ENCODE peak calls at places on chromosomes 13 and 19, in eight cellular contexts. One of them, this sample, is unnamed.

GRCh38 chr19:57016491-57016890 is 103.3 kb upstream of the USP29 start:
- DNase-seq in activated T-cell treated with anti-CD3 and anti-CD28 coated beads for 4 hours: no peak
- DNase-seq in AML-193: no peak
- DNase-seq in NCI-H1930: no peak
- DNase-seq in SK-N-MC: no peak
- DNase-seq in activated CD8-positive, alpha-beta memory T cell treated with anti-CD3 and anti-CD28 coated beads for 1 hour: no peak
- DNase-seq in posterior cingulate gyrus: peak; percentile 55
- DNase-seq in naive thymus-derived CD8-positive, alpha-beta T cell: no peak
- DNase-seq in this sample: no peak

GRCh38 chr19:53958168-53958571 is 4.6 kb upstream of the CACNG8 start:
- DNase-seq in activated T-cell treated with anti-CD3 and anti-CD28 coated beads for 4 hours: no peak
- DNase-seq in AML-193: no peak
- DNase-seq in NCI-H1930: no peak
- DNase-seq in SK-N-MC: no peak
- DNase-seq in activated CD8-positive, alpha-beta memory T cell treated with anti-CD3 and anti-CD28 coated beads for 1 hour: no peak
- DNase-seq in posterior cingulate gyrus: peak; percentile 64
- DNase-seq in naive thymus-derived CD8-positive, alpha-beta T cell: no peak
- DNase-seq in this sample: no peak

GRCh38 chr13:47463726-47464125 is 537.3 kb downstream of the SUCLA2 start:
- DNase-seq in activated T-cell treated with anti-CD3 and anti-CD28 coated beads for 4 hours: no peak
- DNase-seq in AML-193: no peak
- DNase-seq in NCI-H1930: no peak
- DNase-seq in SK-N-MC: no peak
- DNase-seq in activated CD8-positive, alpha-beta memory T cell treated with anti-CD3 and anti-CD28 coated beads for 1 hour: no peak
- DNase-seq in posterior cingulate gyrus: no peak
- DNase-seq in naive thymus-derived CD8-positive, alpha-beta T cell: no peak
- DNase-seq in this sample: no peak

GRCh38 chr19:17951151-17952040 is 15.5 kb upstream of the KCNN1 start:
- DNase-seq in activated T-cell treated with anti-CD3 and anti-CD28 coated beads for 4 hours: no peak
- DNase-seq in AML-193: no peak
- DNase-seq in NCI-H1930: no peak
- DNase-seq in SK-N-MC: no peak
- DNase-seq in activated CD8-positive, alpha-beta memory T cell treated with anti-CD3 and anti-CD28 coated beads for 1 hour: no peak
- DNase-seq in posterior cingulate gyrus: no peak
- DNase-seq in naive thymus-derived CD8-positive, alpha-beta T cell: no peak
- DNase-seq in this sample: no peak

GRCh38 chr13:110920038-110920437 is 5.2 kb upstream of the ANKRD10 start:
- DNase-seq in activated T-cell treated with anti-CD3 and anti-CD28 coated beads for 4 hours: no peak
- DNase-seq in AML-193: no peak
- DNase-seq in NCI-H1930: no peak
- DNase-seq in SK-N-MC: no peak
- DNase-seq in activated CD8-positive, alpha-beta memory T cell treated with anti-CD3 and anti-CD28 coated beads for 1 hour: no peak
- DNase-seq in posterior cingulate gyrus: no peak
- DNase-seq in naive thymus-derived CD8-positive, alpha-beta T cell: no peak
- DNase-seq in this sample: no peak

GRCh38 chr19:10478903-10479384 is 24.2 kb downstream of the KEAP1 start:
- DNase-seq in activated T-cell treated with anti-CD3 and anti-CD28 coated beads for 4 hours: peak; percentile 83
- DNase-seq in AML-193: no peak
- DNase-seq in NCI-H1930: peak; percentile 85
- DNase-seq in SK-N-MC: peak; percentile 71
- DNase-seq in activated CD8-positive, alpha-beta memory T cell treated with anti-CD3 and anti-CD28 coated beads for 1 hour: peak; percentile 85
- DNase-seq in posterior cingulate gyrus: peak; percentile 92
- DNase-seq in naive thymus-derived CD8-positive, alpha-beta T cell: peak; percentile 77
- DNase-seq in this sample: peak; percentile 25

GRCh38 chr19:49642488-49643035 is 553 bp downstream of the SCAF1 start:
- DNase-seq in activated T-cell treated with anti-CD3 and anti-CD28 coated beads for 4 hours: no peak
- DNase-seq in AML-193: no peak
- DNase-seq in NCI-H1930: no peak
- DNase-seq in SK-N-MC: no peak
- DNase-seq in activated CD8-positive, alpha-beta memory T cell treated with anti-CD3 and anti-CD28 coated beads for 1 hour: no peak
- DNase-seq in posterior cingulate gyrus: no peak
- DNase-seq in naive thymus-derived CD8-positive, alpha-beta T cell: no peak
- DNase-seq in this sample: no peak

GRCh38 chr13:76944457-76944856 is 3.9 kb upstream of the ACOD1 start:
- DNase-seq in activated T-cell treated with anti-CD3 and anti-CD28 coated beads for 4 hours: no peak
- DNase-seq in AML-193: peak; percentile 84
- DNase-seq in NCI-H1930: no peak
- DNase-seq in SK-N-MC: no peak
- DNase-seq in activated CD8-positive, alpha-beta memory T cell treated with anti-CD3 and anti-CD28 coated beads for 1 hour: no peak
- DNase-seq in posterior cingulate gyrus: no peak
- DNase-seq in naive thymus-derived CD8-positive, alpha-beta T cell: no peak
- DNase-seq in this sample: no peak

GRCh38 chr19:31570718-31571117 is 221.5 kb upstream of the TSHZ3 start:
- DNase-seq in activated T-cell treated with anti-CD3 and anti-CD28 coated beads for 4 hours: no peak
- DNase-seq in AML-193: no peak
- DNase-seq in NCI-H1930: no peak
- DNase-seq in SK-N-MC: no peak
- DNase-seq in activated CD8-positive, alpha-beta memory T cell treated with anti-CD3 and anti-CD28 coated beads for 1 hour: no peak
- DNase-seq in posterior cingulate gyrus: peak; percentile 35
- DNase-seq in naive thymus-derived CD8-positive, alpha-beta T cell: no peak
- DNase-seq in this sample: no peak

GRCh38 chr19:14563989-14564650 is 7.7 kb downstream of the NDUFB7 start:
- DNase-seq in activated T-cell treated with anti-CD3 and anti-CD28 coated beads for 4 hours: no peak
- DNase-seq in AML-193: no peak
- DNase-seq in NCI-H1930: peak; percentile 11
- DNase-seq in SK-N-MC: no peak
- DNase-seq in activated CD8-positive, alpha-beta memory T cell treated with anti-CD3 and anti-CD28 coated beads for 1 hour: no peak
- DNase-seq in posterior cingulate gyrus: no peak
- DNase-seq in naive thymus-derived CD8-positive, alpha-beta T cell: no peak
- DNase-seq in this sample: no peak

GRCh38 chr19:49911381-49912145 is 14.9 kb upstream of the IL4I1 start:
- DNase-seq in activated T-cell treated with anti-CD3 and anti-CD28 coated beads for 4 hours: no peak
- DNase-seq in AML-193: peak; percentile 38
- DNase-seq in NCI-H1930: no peak
- DNase-seq in SK-N-MC: no peak
- DNase-seq in activated CD8-positive, alpha-beta memory T cell treated with anti-CD3 and anti-CD28 coated beads for 1 hour: no peak
- DNase-seq in posterior cingulate gyrus: no peak
- DNase-seq in naive thymus-derived CD8-positive, alpha-beta T cell: no peak
- DNase-seq in this sample: no peak

GRCh38 chr13:81927347-81927746 is 1586.4 kb upstream of the SPRY2 start:
- DNase-seq in activated T-cell treated with anti-CD3 and anti-CD28 coated beads for 4 hours: no peak
- DNase-seq in AML-193: no peak
- DNase-seq in NCI-H1930: no peak
- DNase-seq in SK-N-MC: no peak
- DNase-seq in activated CD8-positive, alpha-beta memory T cell treated with anti-CD3 and anti-CD28 coated beads for 1 hour: no peak
- DNase-seq in posterior cingulate gyrus: no peak
- DNase-seq in naive thymus-derived CD8-positive, alpha-beta T cell: no peak
- DNase-seq in this sample: no peak

GRCh38 chr13:31201341-31202024 is 1.7 kb downstream of the B3GLCT start:
- DNase-seq in activated T-cell treated with anti-CD3 and anti-CD28 coated beads for 4 hours: no peak
- DNase-seq in AML-193: no peak
- DNase-seq in NCI-H1930: no peak
- DNase-seq in SK-N-MC: peak; percentile 55
- DNase-seq in activated CD8-positive, alpha-beta memory T cell treated with anti-CD3 and anti-CD28 coated beads for 1 hour: no peak
- DNase-seq in posterior cingulate gyrus: no peak
- DNase-seq in naive thymus-derived CD8-positive, alpha-beta T cell: no peak
- DNase-seq in this sample: no peak

GRCh38 chr19:31943778-31944177 is 401.6 kb upstream of the ZNF507 start:
- DNase-seq in activated T-cell treated with anti-CD3 and anti-CD28 coated beads for 4 hours: no peak
- DNase-seq in AML-193: no peak
- DNase-seq in NCI-H1930: no peak
- DNase-seq in SK-N-MC: no peak
- DNase-seq in activated CD8-positive, alpha-beta memory T cell treated with anti-CD3 and anti-CD28 coated beads for 1 hour: no peak
- DNase-seq in posterior cingulate gyrus: no peak
- DNase-seq in naive thymus-derived CD8-positive, alpha-beta T cell: no peak
- DNase-seq in this sample: no peak

GRCh38 chr13:51822106-51822840 is 18.3 kb upstream of the DHRS12 start:
- DNase-seq in activated T-cell treated with anti-CD3 and anti-CD28 coated beads for 4 hours: no peak
- DNase-seq in AML-193: no peak
- DNase-seq in NCI-H1930: no peak
- DNase-seq in SK-N-MC: no peak
- DNase-seq in activated CD8-positive, alpha-beta memory T cell treated with anti-CD3 and anti-CD28 coated beads for 1 hour: no peak
- DNase-seq in posterior cingulate gyrus: no peak
- DNase-seq in naive thymus-derived CD8-positive, alpha-beta T cell: no peak
- DNase-seq in this sample: no peak

GRCh38 chr13:24004971-24005370 is 107.7 kb upstream of the C1QTNF9B start:
- DNase-seq in activated T-cell treated with anti-CD3 and anti-CD28 coated beads for 4 hours: no peak
- DNase-seq in AML-193: no peak
- DNase-seq in NCI-H1930: no peak
- DNase-seq in SK-N-MC: no peak
- DNase-seq in activated CD8-positive, alpha-beta memory T cell treated with anti-CD3 and anti-CD28 coated beads for 1 hour: no peak
- DNase-seq in posterior cingulate gyrus: no peak
- DNase-seq in naive thymus-derived CD8-positive, alpha-beta T cell: no peak
- DNase-seq in this sample: no peak

GRCh38 chr13:99978781-99979452 is 2.7 kb upstream of the ZIC2 start:
- DNase-seq in activated T-cell treated with anti-CD3 and anti-CD28 coated beads for 4 hours: no peak
- DNase-seq in AML-193: no peak
- DNase-seq in NCI-H1930: no peak
- DNase-seq in SK-N-MC: no peak
- DNase-seq in activated CD8-positive, alpha-beta memory T cell treated with anti-CD3 and anti-CD28 coated beads for 1 hour: no peak
- DNase-seq in posterior cingulate gyrus: no peak
- DNase-seq in naive thymus-derived CD8-positive, alpha-beta T cell: no peak
- DNase-seq in this sample: no peak

GRCh38 chr19:50202962-50203280 is 501 bp upstream of the MYH14 start:
- DNase-seq in activated T-cell treated with anti-CD3 and anti-CD28 coated beads for 4 hours: no peak
- DNase-seq in AML-193: no peak
- DNase-seq in NCI-H1930: no peak
- DNase-seq in SK-N-MC: no peak
- DNase-seq in activated CD8-positive, alpha-beta memory T cell treated with anti-CD3 and anti-CD28 coated beads for 1 hour: no peak
- DNase-seq in posterior cingulate gyrus: no peak
- DNase-seq in naive thymus-derived CD8-positive, alpha-beta T cell: no peak
- DNase-seq in this sample: no peak

GRCh38 chr19:16702123-16702522 is 17.5 kb upstream of the NWD1 start:
- DNase-seq in activated T-cell treated with anti-CD3 and anti-CD28 coated beads for 4 hours: no peak
- DNase-seq in AML-193: no peak
- DNase-seq in NCI-H1930: no peak
- DNase-seq in SK-N-MC: peak; percentile 55
- DNase-seq in activated CD8-positive, alpha-beta memory T cell treated with anti-CD3 and anti-CD28 coated beads for 1 hour: no peak
- DNase-seq in posterior cingulate gyrus: no peak
- DNase-seq in naive thymus-derived CD8-positive, alpha-beta T cell: no peak
- DNase-seq in this sample: no peak

GRCh38 chr19:6794817-6795431 is 22.4 kb downstream of the VAV1 start:
- DNase-seq in activated T-cell treated with anti-CD3 and anti-CD28 coated beads for 4 hours: no peak
- DNase-seq in AML-193: no peak
- DNase-seq in NCI-H1930: no peak
- DNase-seq in SK-N-MC: no peak
- DNase-seq in activated CD8-positive, alpha-beta memory T cell treated with anti-CD3 and anti-CD28 coated beads for 1 hour: no peak
- DNase-seq in posterior cingulate gyrus: no peak
- DNase-seq in naive thymus-derived CD8-positive, alpha-beta T cell: no peak
- DNase-seq in this sample: no peak

GRCh38 chr13:79423801-79424642 is 18.0 kb upstream of the RBM26 start:
- DNase-seq in activated T-cell treated with anti-CD3 and anti-CD28 coated beads for 4 hours: no peak
- DNase-seq in AML-193: peak; percentile 92
- DNase-seq in NCI-H1930: no peak
- DNase-seq in SK-N-MC: no peak
- DNase-seq in activated CD8-positive, alpha-beta memory T cell treated with anti-CD3 and anti-CD28 coated beads for 1 hour: no peak
- DNase-seq in posterior cingulate gyrus: no peak
- DNase-seq in naive thymus-derived CD8-positive, alpha-beta T cell: no peak
- DNase-seq in this sample: no peak

GRCh38 chr19:6925801-6926751 is 38.7 kb downstream of the ADGRE1 start:
- DNase-seq in activated T-cell treated with anti-CD3 and anti-CD28 coated beads for 4 hours: peak; percentile 7
- DNase-seq in AML-193: no peak
- DNase-seq in NCI-H1930: no peak
- DNase-seq in SK-N-MC: no peak
- DNase-seq in activated CD8-positive, alpha-beta memory T cell treated with anti-CD3 and anti-CD28 coated beads for 1 hour: no peak
- DNase-seq in posterior cingulate gyrus: no peak
- DNase-seq in naive thymus-derived CD8-positive, alpha-beta T cell: no peak
- DNase-seq in this sample: no peak

GRCh38 chr13:98480915-98481510 is 95.9 kb downstream of the STK24 start:
- DNase-seq in activated T-cell treated with anti-CD3 and anti-CD28 coated beads for 4 hours: no peak
- DNase-seq in AML-193: no peak
- DNase-seq in NCI-H1930: no peak
- DNase-seq in SK-N-MC: no peak
- DNase-seq in activated CD8-positive, alpha-beta memory T cell treated with anti-CD3 and anti-CD28 coated beads for 1 hour: no peak
- DNase-seq in posterior cingulate gyrus: no peak
- DNase-seq in naive thymus-derived CD8-positive, alpha-beta T cell: no peak
- DNase-seq in this sample: no peak

GRCh38 chr13:41054919-41055619 is 6.2 kb upstream of the WBP4 start:
- DNase-seq in activated T-cell treated with anti-CD3 and anti-CD28 coated beads for 4 hours: no peak
- DNase-seq in AML-193: peak; percentile 36
- DNase-seq in NCI-H1930: peak; percentile 3
- DNase-seq in SK-N-MC: no peak
- DNase-seq in activated CD8-positive, alpha-beta memory T cell treated with anti-CD3 and anti-CD28 coated beads for 1 hour: no peak
- DNase-seq in posterior cingulate gyrus: no peak
- DNase-seq in naive thymus-derived CD8-positive, alpha-beta T cell: no peak
- DNase-seq in this sample: no peak

GRCh38 chr13:109271991-109272454 is 514.4 kb downstream of the IRS2 start:
- DNase-seq in activated T-cell treated with anti-CD3 and anti-CD28 coated beads for 4 hours: no peak
- DNase-seq in AML-193: no peak
- DNase-seq in NCI-H1930: no peak
- DNase-seq in SK-N-MC: no peak
- DNase-seq in activated CD8-positive, alpha-beta memory T cell treated with anti-CD3 and anti-CD28 coated beads for 1 hour: no peak
- DNase-seq in posterior cingulate gyrus: no peak
- DNase-seq in naive thymus-derived CD8-positive, alpha-beta T cell: no peak
- DNase-seq in this sample: no peak

GRCh38 chr13:42925626-42926025 is 66.4 kb downstream of the EPSTI1 start:
- DNase-seq in activated T-cell treated with anti-CD3 and anti-CD28 coated beads for 4 hours: no peak
- DNase-seq in AML-193: no peak
- DNase-seq in NCI-H1930: no peak
- DNase-seq in SK-N-MC: no peak
- DNase-seq in activated CD8-positive, alpha-beta memory T cell treated with anti-CD3 and anti-CD28 coated beads for 1 hour: no peak
- DNase-seq in posterior cingulate gyrus: no peak
- DNase-seq in naive thymus-derived CD8-positive, alpha-beta T cell: no peak
- DNase-seq in this sample: no peak

GRCh38 chr19:21321996-21322395 is 7.2 kb downstream of the ZNF708 start:
- DNase-seq in activated T-cell treated with anti-CD3 and anti-CD28 coated beads for 4 hours: no peak
- DNase-seq in AML-193: no peak
- DNase-seq in NCI-H1930: no peak
- DNase-seq in SK-N-MC: no peak
- DNase-seq in activated CD8-positive, alpha-beta memory T cell treated with anti-CD3 and anti-CD28 coated beads for 1 hour: no peak
- DNase-seq in posterior cingulate gyrus: no peak
- DNase-seq in naive thymus-derived CD8-positive, alpha-beta T cell: no peak
- DNase-seq in this sample: no peak

GRCh38 chr19:30784850-30785459 is 412.8 kb downstream of the ZNF536 start:
- DNase-seq in activated T-cell treated with anti-CD3 and anti-CD28 coated beads for 4 hours: peak; percentile 41
- DNase-seq in AML-193: peak; percentile 12
- DNase-seq in NCI-H1930: no peak
- DNase-seq in SK-N-MC: no peak
- DNase-seq in activated CD8-positive, alpha-beta memory T cell treated with anti-CD3 and anti-CD28 coated beads for 1 hour: no peak
- DNase-seq in posterior cingulate gyrus: no peak
- DNase-seq in naive thymus-derived CD8-positive, alpha-beta T cell: peak; percentile 36
- DNase-seq in this sample: no peak

GRCh38 chr19:55315956-55316525 is 9.1 kb downstream of the TMEM150B start:
- DNase-seq in activated T-cell treated with anti-CD3 and anti-CD28 coated beads for 4 hours: no peak
- DNase-seq in AML-193: no peak
- DNase-seq in NCI-H1930: no peak
- DNase-seq in SK-N-MC: no peak
- DNase-seq in activated CD8-positive, alpha-beta memory T cell treated with anti-CD3 and anti-CD28 coated beads for 1 hour: no peak
- DNase-seq in posterior cingulate gyrus: no peak
- DNase-seq in naive thymus-derived CD8-positive, alpha-beta T cell: no peak
- DNase-seq in this sample: no peak

GRCh38 chr19:7970716-7971448 is 27.4 kb upstream of the TIMM44 start:
- DNase-seq in activated T-cell treated with anti-CD3 and anti-CD28 coated beads for 4 hours: no peak
- DNase-seq in AML-193: no peak
- DNase-seq in NCI-H1930: no peak
- DNase-seq in SK-N-MC: no peak
- DNase-seq in activated CD8-positive, alpha-beta memory T cell treated with anti-CD3 and anti-CD28 coated beads for 1 hour: no peak
- DNase-seq in posterior cingulate gyrus: no peak
- DNase-seq in naive thymus-derived CD8-positive, alpha-beta T cell: no peak
- DNase-seq in this sample: no peak

GRCh38 chr19:33660426-33661160 is 38.8 kb downstream of the CHST8 start:
- DNase-seq in activated T-cell treated with anti-CD3 and anti-CD28 coated beads for 4 hours: no peak
- DNase-seq in AML-193: no peak
- DNase-seq in NCI-H1930: no peak
- DNase-seq in SK-N-MC: no peak
- DNase-seq in activated CD8-positive, alpha-beta memory T cell treated with anti-CD3 and anti-CD28 coated beads for 1 hour: no peak
- DNase-seq in posterior cingulate gyrus: no peak
- DNase-seq in naive thymus-derived CD8-positive, alpha-beta T cell: no peak
- DNase-seq in this sample: no peak

GRCh38 chr13:42108217-42108616 is 59.8 kb downstream of the DGKH start:
- DNase-seq in activated T-cell treated with anti-CD3 and anti-CD28 coated beads for 4 hours: no peak
- DNase-seq in AML-193: no peak
- DNase-seq in NCI-H1930: no peak
- DNase-seq in SK-N-MC: no peak
- DNase-seq in activated CD8-positive, alpha-beta memory T cell treated with anti-CD3 and anti-CD28 coated beads for 1 hour: no peak
- DNase-seq in posterior cingulate gyrus: no peak
- DNase-seq in naive thymus-derived CD8-positive, alpha-beta T cell: no peak
- DNase-seq in this sample: no peak

GRCh38 chr13:59176775-59177174 is 987.0 kb downstream of the DIAPH3 start:
- DNase-seq in activated T-cell treated with anti-CD3 and anti-CD28 coated beads for 4 hours: no peak
- DNase-seq in AML-193: peak; percentile 5
- DNase-seq in NCI-H1930: no peak
- DNase-seq in SK-N-MC: no peak
- DNase-seq in activated CD8-positive, alpha-beta memory T cell treated with anti-CD3 and anti-CD28 coated beads for 1 hour: no peak
- DNase-seq in posterior cingulate gyrus: no peak
- DNase-seq in naive thymus-derived CD8-positive, alpha-beta T cell: no peak
- DNase-seq in this sample: no peak

GRCh38 chr13:91922969-91923592 is 524.7 kb downstream of the GPC5 start:
- DNase-seq in activated T-cell treated with anti-CD3 and anti-CD28 coated beads for 4 hours: no peak
- DNase-seq in AML-193: no peak
- DNase-seq in NCI-H1930: no peak
- DNase-seq in SK-N-MC: no peak
- DNase-seq in activated CD8-positive, alpha-beta memory T cell treated with anti-CD3 and anti-CD28 coated beads for 1 hour: no peak
- DNase-seq in posterior cingulate gyrus: no peak
- DNase-seq in naive thymus-derived CD8-positive, alpha-beta T cell: no peak
- DNase-seq in this sample: no peak

This sample was measured in esophagus squamous epithelium.